ENCODE peak calls at places on chromosomes 4 and X, in eight cellular contexts. E, R, T, N, Q, C, V and X are unnamed samples.

GRCh38 chrX:39895228-39896110 is 202.3 kb downstream of the BCOR start:
- DNase-seq in E (no peak), R (no peak), T (no peak), N (no peak), Q (no peak), C (no peak), V (no peak), X (no peak)

GRCh38 chr4:151182455-151182854 is 83.0 kb downstream of the RPS3A start:
- DNase-seq in E (no peak), R (no peak), T (no peak), N (no peak), Q (no peak), C (no peak), V (no peak), X (no peak)

GRCh38 chr4:128220286-128221235 is 67.1 kb downstream of the PGRMC2 start:
- DNase-seq in E (no peak), R (no peak), T (no peak), N (no peak), Q (no peak), C (no peak), V (no peak), X (no peak)

GRCh38 chr4:185108669-185109068 is 34.4 kb upstream of the SLC25A4 start:
- DNase-seq in E (no peak), R (no peak), T (no peak), N (no peak), Q (no peak), C (no peak), V (no peak), X (no peak)

GRCh38 chr4:169225812-169226211 is 44.9 kb downstream of the SH3RF1 start:
- DNase-seq in E (no peak), R (no peak), T (no peak), N (no peak), Q (no peak), C (no peak), V (no peak), X (no peak)

GRCh38 chrX:30246769-30247489 is at the start of gene MAGEB1:
- DNase-seq in E (no peak), R (no peak), T (no peak), N (no peak), Q (no peak), C (peak), V (no peak), X (no peak)

GRCh38 chrX:118603981-118604380 is 108.4 kb downstream of the DOCK11 start:
- DNase-seq in E (peak), R (no peak), T (no peak), N (no peak), Q (peak), C (peak), V (peak), X (no peak)

GRCh38 chr4:139651282-139652194 is 14.1 kb upstream of the MGST2 start:
- DNase-seq in E (peak), R (no peak), T (no peak), N (no peak), Q (peak), C (peak), V (peak), X (peak)

GRCh38 chrX:43504394-43504793 is 151.7 kb upstream of the MAOA start:
- DNase-seq in E (no peak), R (no peak), T (no peak), N (no peak), Q (no peak), C (no peak), V (no peak), X (no peak)

GRCh38 chr4:38565271-38566199 is 98.5 kb upstream of the KLF3 start:
- DNase-seq in E (no peak), R (no peak), T (no peak), N (no peak), Q (peak), C (no peak), V (no peak), X (no peak)

GRCh38 chrX:71533850-71534515 is 1.1 kb downstream of the OGT start:
- DNase-seq in E (peak), R (no peak), T (no peak), N (peak), Q (no peak), C (peak), V (peak), X (peak)

GRCh38 chr4:154551872-154552686 is 1.9 kb upstream of the PLRG1 start:
- DNase-seq in E (peak), R (peak), T (peak), N (peak), Q (peak), C (peak), V (peak), X (peak)

GRCh38 chr4:60201052-60201673 is 999.0 kb upstream of the ADGRL3 start:
- DNase-seq in E (no peak), R (peak), T (no peak), N (no peak), Q (no peak), C (peak), V (no peak), X (no peak)

GRCh38 chrX:10111364-10112148 is 45.2 kb upstream of the CLCN4 start:
- DNase-seq in E (peak), R (no peak), T (no peak), N (no peak), Q (peak), C (no peak), V (peak), X (no peak)

GRCh38 chr4:115514675-115515074 is 401.3 kb upstream of the NDST4 start:
- DNase-seq in E (no peak), R (no peak), T (no peak), N (no peak), Q (no peak), C (no peak), V (no peak), X (no peak)

GRCh38 chr4:6783111-6783981 is 819 bp downstream of the KIAA0232 start:
- DNase-seq in E (peak), R (peak), T (peak), N (peak), Q (peak), C (peak), V (peak), X (peak)

GRCh38 chr4:79588679-79589078 is 180.7 kb upstream of the GK2 start:
- DNase-seq in E (no peak), R (no peak), T (no peak), N (no peak), Q (no peak), C (no peak), V (no peak), X (no peak)

DNA sequence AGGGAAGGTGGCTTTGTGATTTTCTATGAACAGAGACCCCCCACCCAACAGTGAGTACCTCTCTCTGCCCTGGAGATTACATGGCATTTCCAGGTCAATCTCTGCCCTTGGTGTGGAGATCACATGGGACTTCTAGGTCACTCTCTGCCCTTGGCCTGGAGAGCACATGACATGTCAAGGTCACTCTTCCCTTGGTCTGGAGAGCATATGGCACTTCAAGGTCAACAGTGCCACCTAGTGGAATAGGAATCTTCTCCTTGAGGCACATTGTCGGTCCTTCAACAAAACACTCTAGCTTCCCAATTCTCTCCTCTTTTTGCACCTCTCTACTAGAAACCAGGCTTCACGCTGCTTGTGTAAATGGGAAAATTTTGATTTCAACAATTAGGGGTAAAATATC is 66.2 kb upstream of the TACR3 start:
- DNase-seq in E (no peak), R (peak), T (no peak), N (no peak), Q (no peak), C (peak), V (no peak), X (no peak)
- H3K4me3 ChIP-seq in E (no peak), R (no peak), T (no peak), N (no peak), Q (no peak), C (no peak), V (no peak), X (no peak)

GRCh38 chrX:46587753-46588171 is 14.2 kb downstream of the CHST7 start:
- DNase-seq in E (no peak), R (no peak), T (no peak), N (no peak), Q (no peak), C (no peak), V (no peak), X (no peak)

GRCh38 chrX:46582964-46583363 is 9.4 kb downstream of the CHST7 start:
- DNase-seq in E (no peak), R (no peak), T (no peak), N (no peak), Q (no peak), C (no peak), V (no peak), X (no peak)

GRCh38 chrX:46588263-46588662 is 14.7 kb downstream of the CHST7 start:
- DNase-seq in E (no peak), R (no peak), T (no peak), N (no peak), Q (peak), C (no peak), V (peak), X (no peak)

GRCh38 chrX:46589977-46590723 is 16.6 kb downstream of the CHST7 start:
- DNase-seq in E (no peak), R (no peak), T (no peak), N (no peak), Q (no peak), C (no peak), V (no peak), X (no peak)

GRCh38 chrX:46587158-46587557 is 13.6 kb downstream of the CHST7 start:
- DNase-seq in E (no peak), R (no peak), T (no peak), N (no peak), Q (no peak), C (no peak), V (no peak), X (no peak)
- H3K27ac ChIP-seq in E (peak), R (no peak), T (peak), N (peak), Q (peak), C (no peak), V (no peak), X (peak)

DNA sequence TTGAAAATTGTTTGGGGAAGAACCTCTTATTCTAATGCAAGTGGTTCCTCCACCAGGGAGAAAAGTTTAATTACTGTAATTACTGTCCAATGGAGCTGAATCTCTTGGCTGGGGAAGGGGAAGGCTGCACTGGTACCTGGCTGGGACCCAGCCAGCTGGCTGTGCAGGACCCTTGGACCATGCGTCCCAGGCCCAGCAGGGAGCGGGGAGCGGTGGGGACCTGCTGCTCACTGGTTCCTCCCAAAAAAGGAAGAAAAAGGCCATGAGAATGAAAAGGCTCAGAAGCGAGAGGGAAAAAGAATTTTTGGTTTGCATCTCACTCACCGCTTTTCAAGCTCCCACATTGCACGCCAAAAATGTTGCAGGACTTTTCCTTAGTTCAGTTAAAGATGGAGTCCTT is 333.5 kb downstream of the FAM47B start:
- DNase-seq in E (no peak), R (no peak), T (no peak), N (no peak), Q (no peak), C (no peak), V (no peak), X (no peak)
- H3K4me3 ChIP-seq in E (no peak), R (no peak), T (no peak), N (no peak), Q (no peak), C (no peak), V (no peak), X (no peak)

GRCh38 chr4:153530284-153530995 is 64.3 kb downstream of the TMEM131L start:
- DNase-seq in E (no peak), R (no peak), T (no peak), N (no peak), Q (no peak), C (no peak), V (no peak), X (no peak)
- H3K27ac ChIP-seq in E (peak), R (peak), T (peak), N (peak), Q (peak), C (no peak), V (no peak), X (no peak)

GRCh38 chr4:84726356-84726755 is 143.4 kb downstream of the CDS1 start:
- DNase-seq in E (no peak), R (no peak), T (no peak), N (no peak), Q (no peak), C (no peak), V (no peak), X (no peak)
- H3K4me3 ChIP-seq in E (no peak), R (no peak), T (no peak), N (no peak), Q (no peak), C (no peak), V (no peak), X (no peak)

DNA sequence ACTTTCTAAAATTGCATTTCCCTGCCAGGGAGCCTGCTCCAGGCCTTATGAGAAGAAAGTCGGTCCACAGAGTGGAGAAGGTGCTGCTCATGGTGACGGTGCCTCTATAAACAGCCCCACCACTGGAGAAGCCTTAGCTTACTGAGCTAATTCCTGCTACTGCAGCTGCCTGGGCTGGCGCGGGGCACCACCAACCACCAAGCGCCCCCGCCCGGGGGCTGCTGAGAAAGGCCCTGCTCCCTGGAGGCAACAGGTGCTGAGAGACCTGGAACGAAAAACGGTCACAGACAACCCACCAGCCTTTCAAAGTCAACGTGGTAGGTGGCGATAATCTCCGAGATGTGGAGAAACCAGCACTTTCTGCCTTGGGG is 2.9 kb downstream of the HCFC1 start:
- DNase-seq in E (no peak), R (no peak), T (no peak), N (no peak), Q (peak), C (peak), V (no peak), X (no peak)
- H3K27ac ChIP-seq in E (peak), R (peak), T (peak), N (peak), Q (peak), C (no peak), V (peak), X (peak)

GRCh38 chrX:14028473-14028872 is 1.2 kb downstream of the GEMIN8 start:
- DNase-seq in E (no peak), R (no peak), T (no peak), N (no peak), Q (no peak), C (no peak), V (no peak), X (no peak)
- H3K4me3 ChIP-seq in E (no peak), R (peak), T (peak), N (peak), Q (no peak), C (peak), V (no peak), X (peak)

GRCh38 chr4:164423819-164424218 is 330.1 kb upstream of the SMIM31 start:
- DNase-seq in E (no peak), R (no peak), T (no peak), N (no peak), Q (no peak), C (no peak), V (no peak), X (no peak)
- H3K27ac ChIP-seq in E (no peak), R (no peak), T (no peak), N (no peak), Q (no peak), C (no peak), V (no peak), X (no peak)

GRCh38 chr4:183738961-183739360 is 79.9 kb downstream of the TRAPPC11 start:
- DNase-seq in E (no peak), R (no peak), T (no peak), N (no peak), Q (no peak), C (no peak), V (no peak), X (no peak)
- H3K4me3 ChIP-seq in E (no peak), R (no peak), T (no peak), N (no peak), Q (no peak), C (no peak), V (no peak), X (no peak)